ENCODE peak calls at places on chromosomes 6 and 20, in four cellular contexts. One of them, this sample, is unnamed.

GRCh38 chr6:52538921-52539354 is 37.9 kb downstream of the TRAM2 start:
- DNase-seq in skeletal muscle cell: no peak
- DNase-seq in mammary epithelial cell: no peak
- DNase-seq in ovary: no peak
- DNase-seq in this sample: peak; percentile 75

GRCh38 chr6:45504947-45505346 is 127.2 kb upstream of the SUPT3H start:
- DNase-seq in mammary epithelial cell: peak; percentile 62
- DNase-seq in ovary: peak; percentile 17
- DNase-seq in skeletal muscle cell: peak; percentile 91
- DNase-seq in this sample: peak; percentile 39

GRCh38 chr6:106448000-106448426 is 87.5 kb downstream of the CRYBG1 start:
- DNase-seq in skeletal muscle cell: no peak
- DNase-seq in mammary epithelial cell: no peak
- DNase-seq in ovary: no peak
- DNase-seq in this sample: no peak

GRCh38 chr6:158765509-158766068 is 53.6 kb downstream of the EZR start:
- DNase-seq in skeletal muscle cell: no peak
- DNase-seq in mammary epithelial cell: no peak
- DNase-seq in ovary: no peak
- DNase-seq in this sample: no peak

GRCh38 chr6:51257938-51258337 is 439.3 kb downstream of the TFAP2B start:
- DNase-seq in ovary: no peak
- DNase-seq in skeletal muscle cell: no peak
- DNase-seq in mammary epithelial cell: no peak
- DNase-seq in this sample: no peak

GRCh38 chr6:93721386-93722048 is 302.2 kb upstream of the EPHA7 start:
- DNase-seq in ovary: no peak
- DNase-seq in mammary epithelial cell: no peak
- DNase-seq in skeletal muscle cell: peak; percentile 7
- DNase-seq in this sample: no peak

GRCh38 chr20:46108435-46108841 is 9.7 kb upstream of the CD40 start:
- DNase-seq in ovary: no peak
- DNase-seq in skeletal muscle cell: no peak
- DNase-seq in mammary epithelial cell: no peak
- DNase-seq in this sample: no peak

GRCh38 chr20:58045156-58045555 is 183.3 kb downstream of the ANKRD60 start:
- DNase-seq in ovary: no peak
- DNase-seq in mammary epithelial cell: no peak
- DNase-seq in skeletal muscle cell: no peak
- DNase-seq in this sample: no peak

GRCh38 chr6:79077680-79078056 is 386 bp downstream of the PHIP start:
- DNase-seq in skeletal muscle cell: no peak
- DNase-seq in mammary epithelial cell: no peak
- DNase-seq in ovary: no peak
- DNase-seq in this sample: no peak

GRCh38 chr6:123808556-123808955 is 4.9 kb downstream of the NKAIN2 start:
- DNase-seq in skeletal muscle cell: no peak
- DNase-seq in ovary: no peak
- DNase-seq in mammary epithelial cell: no peak
- DNase-seq in this sample: no peak

DNA sequence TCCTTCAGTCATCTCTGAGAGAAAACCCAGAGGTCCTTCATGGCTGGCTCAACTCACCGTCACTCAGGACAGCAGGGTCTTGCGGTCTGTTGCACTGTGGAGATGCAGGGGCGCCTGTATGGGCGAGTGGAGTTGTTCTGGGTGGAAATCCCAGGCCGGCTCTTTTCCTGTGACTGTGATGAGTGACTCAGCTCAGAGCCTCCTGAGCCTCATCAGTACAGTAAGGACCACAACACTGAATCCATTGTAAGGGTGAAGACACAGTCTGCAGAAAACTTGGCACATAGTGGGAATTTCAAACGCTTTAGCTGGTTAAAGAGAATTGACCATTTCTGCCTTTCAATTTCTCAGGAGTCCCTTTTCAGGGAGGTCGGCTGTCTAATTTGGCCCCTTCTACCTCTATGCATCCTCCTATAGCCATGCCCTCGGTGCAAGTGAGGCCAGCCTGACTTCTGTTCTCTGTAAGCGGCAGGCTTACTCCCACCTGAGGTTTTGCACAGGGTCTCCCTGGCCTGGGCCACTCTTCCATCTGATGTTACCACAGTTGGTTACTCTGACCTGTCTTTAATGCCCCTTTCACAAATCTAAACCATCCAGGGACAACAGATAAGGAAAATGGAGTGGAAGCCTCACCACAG is 35.5 kb upstream of the TBXT start:
- DNase-seq in mammary epithelial cell: no peak
- DNase-seq in skeletal muscle cell: no peak
- DNase-seq in ovary: no peak
- DNase-seq in this sample: no peak
- H3K4me3 ChIP-seq in mammary epithelial cell: no peak overlapping the region
- H3K4me3 ChIP-seq in skeletal muscle cell: no peak overlapping the region
- H3K4me3 ChIP-seq in ovary: no peak overlapping the region
- H3K4me3 ChIP-seq in this sample: no peak overlapping the region

GRCh38 chr6:111661541-111662041 is 55.9 kb upstream of the TRAF3IP2 start:
- DNase-seq in mammary epithelial cell: no peak
- DNase-seq in ovary: no peak
- DNase-seq in skeletal muscle cell: no peak
- DNase-seq in this sample: no peak

GRCh38 chr6:111663232-111663631 is 57.6 kb upstream of the TRAF3IP2 start:
- DNase-seq in ovary: no peak
- DNase-seq in skeletal muscle cell: no peak
- DNase-seq in mammary epithelial cell: no peak
- DNase-seq in this sample: no peak

GRCh38 chr6:111663692-111664564 is 58.2 kb upstream of the TRAF3IP2 start:
- DNase-seq in skeletal muscle cell: no peak
- DNase-seq in mammary epithelial cell: no peak
- DNase-seq in ovary: peak; percentile 50
- DNase-seq in this sample: no peak

GRCh38 chr6:111662794-111663231 is 57.1 kb upstream of the TRAF3IP2 start:
- DNase-seq in ovary: no peak
- DNase-seq in skeletal muscle cell: no peak
- DNase-seq in mammary epithelial cell: no peak
- DNase-seq in this sample: no peak

GRCh38 chr6:111662192-111662793 is 56.6 kb upstream of the TRAF3IP2 start:
- DNase-seq in ovary: no peak
- DNase-seq in mammary epithelial cell: no peak
- DNase-seq in skeletal muscle cell: no peak
- DNase-seq in this sample: no peak
- H3K4me3 ChIP-seq in ovary: no peak overlapping the region
- H3K4me3 ChIP-seq in mammary epithelial cell: no peak overlapping the region
- H3K4me3 ChIP-seq in skeletal muscle cell: no peak overlapping the region
- H3K4me3 ChIP-seq in this sample: no peak overlapping the region

GRCh38 chr20:25043499-25044260 is 14.3 kb downstream of the ACSS1 start:
- DNase-seq in skeletal muscle cell: no peak
- DNase-seq in mammary epithelial cell: no peak
- DNase-seq in ovary: peak; percentile 9
- DNase-seq in this sample: no peak
- H3K4me3 ChIP-seq in skeletal muscle cell: no peak overlapping the region
- H3K4me3 ChIP-seq in mammary epithelial cell: no peak overlapping the region
- H3K4me3 ChIP-seq in ovary: no peak overlapping the region
- H3K4me3 ChIP-seq in this sample: no peak overlapping the region

GRCh38 chr6:3848380-3848779 is 793 bp upstream of the FAM50B start:
- DNase-seq in skeletal muscle cell: no peak
- DNase-seq in ovary: no peak
- DNase-seq in mammary epithelial cell: peak; percentile 83
- DNase-seq in this sample: no peak
- H3K4me3 ChIP-seq in skeletal muscle cell: peak overlapping the region; percentile 49
- H3K4me3 ChIP-seq in ovary: peak overlapping the region; percentile 19
- H3K4me3 ChIP-seq in mammary epithelial cell: no peak overlapping the region
- H3K4me3 ChIP-seq in this sample: no peak overlapping the region

DNA sequence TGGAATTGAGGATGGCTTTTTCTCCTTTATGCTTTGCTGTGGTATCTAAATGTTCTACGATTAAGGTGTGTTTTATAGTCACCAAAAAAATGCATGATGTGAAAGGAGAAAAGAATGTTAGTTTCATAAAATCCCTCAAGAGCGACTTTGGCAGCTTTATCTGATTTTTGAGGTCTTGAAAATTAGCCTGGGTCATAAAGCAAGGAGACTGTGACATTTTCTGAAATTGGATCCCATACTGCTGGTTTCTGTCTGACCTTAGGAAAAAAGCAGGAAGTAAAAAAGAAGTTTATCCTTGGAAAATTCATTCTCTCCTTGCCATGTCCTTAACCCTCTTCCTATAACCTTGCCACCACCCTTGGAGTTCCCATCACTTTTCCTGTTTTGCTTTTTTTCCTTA is 525.3 kb downstream of the CD83 start:
- DNase-seq in ovary: no peak
- DNase-seq in mammary epithelial cell: no peak
- DNase-seq in skeletal muscle cell: no peak
- DNase-seq in this sample: no peak
- H3K4me3 ChIP-seq in ovary: no peak overlapping the region
- H3K4me3 ChIP-seq in mammary epithelial cell: no peak overlapping the region
- H3K4me3 ChIP-seq in skeletal muscle cell: no peak overlapping the region
- H3K4me3 ChIP-seq in this sample: no peak overlapping the region

DNA sequence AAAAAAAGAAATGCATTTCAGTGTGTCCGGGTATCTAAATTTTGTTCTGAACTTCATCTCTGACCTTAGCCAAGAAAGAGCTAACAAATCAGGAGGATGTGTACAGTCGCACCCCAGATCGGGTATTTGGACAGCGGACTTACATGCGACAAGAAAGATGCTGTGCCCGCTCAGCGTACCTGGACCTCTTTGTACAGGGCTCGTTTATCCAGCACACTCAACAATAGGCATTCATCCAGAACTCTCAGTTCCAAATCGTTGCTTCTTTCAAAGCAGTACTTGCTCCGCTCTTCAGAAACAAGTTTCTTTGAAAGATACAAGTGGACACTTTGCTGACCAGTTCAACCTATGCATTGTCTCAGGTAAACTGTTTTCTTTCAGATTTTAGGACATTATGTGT is 191.7 kb downstream of the LY86 start:
- DNase-seq in skeletal muscle cell: no peak
- DNase-seq in mammary epithelial cell: no peak
- DNase-seq in ovary: no peak
- DNase-seq in this sample: no peak
- H3K4me3 ChIP-seq in skeletal muscle cell: no peak overlapping the region
- H3K4me3 ChIP-seq in mammary epithelial cell: no peak overlapping the region
- H3K4me3 ChIP-seq in ovary: no peak overlapping the region
- H3K4me3 ChIP-seq in this sample: no peak overlapping the region

GRCh38 chr20:47315339-47315662 is 41.2 kb downstream of the ZMYND8 start:
- DNase-seq in skeletal muscle cell: peak; percentile 36
- DNase-seq in ovary: peak; percentile 17
- DNase-seq in mammary epithelial cell: no peak
- DNase-seq in this sample: no peak
- H3K4me3 ChIP-seq in skeletal muscle cell: no peak overlapping the region
- H3K4me3 ChIP-seq in ovary: no peak overlapping the region
- H3K4me3 ChIP-seq in mammary epithelial cell: no peak overlapping the region
- H3K4me3 ChIP-seq in this sample: no peak overlapping the region

GRCh38 chr6:43284986-43285385 is 13.1 kb upstream of the SLC22A7 start:
- DNase-seq in skeletal muscle cell: no peak
- DNase-seq in ovary: no peak
- DNase-seq in mammary epithelial cell: no peak
- DNase-seq in this sample: no peak
- H3K4me3 ChIP-seq in skeletal muscle cell: no peak overlapping the region
- H3K4me3 ChIP-seq in ovary: no peak overlapping the region
- H3K4me3 ChIP-seq in mammary epithelial cell: no peak overlapping the region
- H3K4me3 ChIP-seq in this sample: no peak overlapping the region

This sample was measured in MG63.